ENCODE peak calls at places on chromosome 20, in five cellular contexts. B, A, K, X and H are unnamed samples.

GRCh38 chr20:63056236-63057132 is 49.7 kb upstream of the BHLHE23 start:
- DNase-seq in X (peak), B (peak), A (peak), K (peak), H (peak)

GRCh38 chr20:1860446-1860845 is 34.8 kb upstream of the SIRPA start:
- DNase-seq in A (no peak), B (no peak), X (no peak), K (no peak), H (no peak)

GRCh38 chr20:49890651-49891361 is 24.5 kb downstream of the SPATA2 start:
- DNase-seq in A (no peak), X (peak), K (no peak), B (no peak), H (no peak)

GRCh38 chr20:25052255-25053206 is 5.4 kb downstream of the ACSS1 start:
- DNase-seq in A (no peak), B (peak), X (no peak), K (no peak), H (peak)

GRCh38 chr20:56926501-56926900 is 297.4 kb downstream of the TFAP2C start:
- DNase-seq in B (no peak), K (no peak), X (no peak), A (no peak), H (no peak)

GRCh38 chr20:63599396-63600050 is 25.5 kb upstream of the HELZ2 start:
- DNase-seq in X (no peak), B (no peak), A (no peak), K (no peak), H (no peak)

GRCh38 chr20:53917145-53918009 is 153.0 kb downstream of the BCAS1 start:
- DNase-seq in B (peak), K (no peak), X (no peak), A (no peak), H (no peak)

GRCh38 chr20:58625585-58625984 is 25.5 kb upstream of the STX16 start:
- DNase-seq in X (no peak), A (no peak), B (no peak), K (no peak), H (no peak)

GRCh38 chr20:37408930-37409210 is 62.9 kb downstream of the SRC start:
- DNase-seq in B (no peak), A (peak), X (no peak), K (no peak), H (no peak)

GRCh38 chr20:4091332-4092135 is 76.2 kb upstream of the RNF24 start:
- DNase-seq in K (peak), B (peak), X (peak), A (no peak), H (no peak)

GRCh38 chr20:51375561-51375960 is 167.0 kb downstream of the NFATC2 start:
- DNase-seq in B (no peak), K (no peak), A (no peak), X (no peak), H (no peak)

GRCh38 chr20:63106108-63106764 is 99.5 kb upstream of the BHLHE23 start:
- DNase-seq in B (peak), X (no peak), A (peak), K (no peak), H (no peak)

GRCh38 chr20:49799698-49800097 is 12.9 kb upstream of the SLC9A8 start:
- DNase-seq in B (no peak), X (no peak), A (no peak), K (no peak), H (no peak)